ENCODE peak calls at places on chromosomes 16 and 17, in six cellular contexts. J, Z, H, C, X and L are unnamed samples. For H3K27me3 and H3K36me3, the result is how much of the 10 kb centered on the place peaks cover.

GRCh38 chr17:43309505-43310329 is 75.9 kb upstream of the RNU2-1 start:
- DNase-seq in Z (no peak), J (no peak), C (no peak), H (peak), X (peak), L (no peak)

GRCh38 chr17:51948128-51948527 is 210.4 kb downstream of the CA10 start:
- DNase-seq in Z (peak), X (no peak), H (no peak), J (no peak), C (peak), L (no peak)

GRCh38 chr16:57242650-57243049 is 2.4 kb upstream of the ARL2BP start:
- DNase-seq in H (no peak), Z (no peak), X (no peak), J (no peak), C (no peak), L (no peak)

GRCh38 chr17:51995797-51996403 is 162.6 kb downstream of the CA10 start:
- DNase-seq in Z (no peak), J (no peak), H (no peak), C (peak), X (no peak), L (no peak)

GRCh38 chr17:15659236-15659635 is 24.9 kb downstream of the TRIM16 start:
- DNase-seq in Z (no peak), C (no peak), X (no peak), H (no peak), J (no peak), L (no peak)

GRCh38 chr17:75472119-75472518 is 15.7 kb downstream of the TMEM94 start:
- DNase-seq in H (no peak), X (no peak), J (no peak), Z (no peak), C (peak), L (no peak)

GRCh38 chr17:80005360-80006338 is 30.0 kb downstream of the TBC1D16 start:
- DNase-seq in Z (peak), C (no peak), J (no peak), H (no peak), X (peak), L (peak)

GRCh38 chr17:76998839-76999238 is 130.6 kb downstream of the MGAT5B start:
- DNase-seq in C (no peak), X (no peak), J (no peak), H (no peak), Z (no peak), L (no peak)

GRCh38 chr17:15655162-15655561 is 28.9 kb downstream of the TRIM16 start:
- DNase-seq in X (no peak), C (peak), Z (no peak), H (no peak), J (no peak), L (peak)

GRCh38 chr16:4660454-4661007 is 32.8 kb upstream of the NUDT16L1 start:
- DNase-seq in Z (peak), J (no peak), C (peak), X (no peak), H (peak), L (peak)

GRCh38 chr17:31754239-31754945 is 104.7 kb downstream of the COPRS start:
- DNase-seq in C (peak), H (no peak), J (no peak), Z (no peak), X (no peak), L (peak)

GRCh38 chr17:65918450-65918849 is 273.5 kb downstream of the CEP112 start:
- DNase-seq in X (no peak), J (no peak), H (no peak), C (no peak), Z (no peak), L (no peak)

GRCh38 chr17:2064980-2065785 is 10.3 kb downstream of the HIC1 start:
- DNase-seq in Z (peak), C (peak), H (no peak), J (no peak), X (peak), L (no peak)

GRCh38 chr17:45857977-45858708 is 13.5 kb downstream of the SPPL2C start:
- DNase-seq in X (peak), J (no peak), Z (no peak), H (no peak), C (peak), L (peak)

GRCh38 chr17:44170135-44170498 is 387 bp upstream of the ASB16 start:
- DNase-seq in Z (no peak), H (no peak), X (no peak), J (no peak), C (no peak), L (no peak)

GRCh38 chr17:13106171-13106570 is 88.3 kb upstream of the ELAC2 start:
- DNase-seq in C (no peak), J (no peak), Z (no peak), H (no peak), X (no peak), L (no peak)

GRCh38 chr16:67884684-67885083 is at the start of gene NRN1L:
- DNase-seq in J (peak), Z (peak), H (peak), X (peak), C (peak), L (peak)

GRCh38 chr17:46173153-46173552 is 20.1 kb downstream of the KANSL1 start:
- DNase-seq in J (no peak), H (no peak), C (no peak), X (no peak), Z (no peak), L (no peak)

GRCh38 chr16:87407511-87408112 is 15.5 kb downstream of the MAP1LC3B start:
- DNase-seq in C (peak), H (peak), Z (peak), J (no peak), X (no peak), L (no peak)

GRCh38 chr17:49879505-49879904 is 31.6 kb upstream of the TAC4 start:
- DNase-seq in J (no peak), X (no peak), H (no peak), Z (no peak), C (no peak), L (no peak)

GRCh38 chr17:49881054-49881402 is 33.2 kb upstream of the TAC4 start:
- DNase-seq in J (no peak), X (no peak), C (no peak), H (no peak), Z (no peak), L (no peak)

GRCh38 chr17:49875690-49876089 is 27.8 kb upstream of the TAC4 start:
- DNase-seq in H (no peak), Z (no peak), J (no peak), C (no peak), X (no peak), L (no peak)

GRCh38 chr17:49880291-49881053 is 32.6 kb upstream of the TAC4 start:
- DNase-seq in Z (peak), H (no peak), C (peak), J (no peak), X (peak), L (peak)

GRCh38 chr17:49878931-49879330 is 31.1 kb upstream of the TAC4 start:
- DNase-seq in X (no peak), Z (no peak), J (no peak), C (no peak), H (no peak), L (no peak)
- H3K27me3 ChIP-seq in X (under half), Z (half or more), J (under half), C (under half), H (under half), L (under half)

DNA sequence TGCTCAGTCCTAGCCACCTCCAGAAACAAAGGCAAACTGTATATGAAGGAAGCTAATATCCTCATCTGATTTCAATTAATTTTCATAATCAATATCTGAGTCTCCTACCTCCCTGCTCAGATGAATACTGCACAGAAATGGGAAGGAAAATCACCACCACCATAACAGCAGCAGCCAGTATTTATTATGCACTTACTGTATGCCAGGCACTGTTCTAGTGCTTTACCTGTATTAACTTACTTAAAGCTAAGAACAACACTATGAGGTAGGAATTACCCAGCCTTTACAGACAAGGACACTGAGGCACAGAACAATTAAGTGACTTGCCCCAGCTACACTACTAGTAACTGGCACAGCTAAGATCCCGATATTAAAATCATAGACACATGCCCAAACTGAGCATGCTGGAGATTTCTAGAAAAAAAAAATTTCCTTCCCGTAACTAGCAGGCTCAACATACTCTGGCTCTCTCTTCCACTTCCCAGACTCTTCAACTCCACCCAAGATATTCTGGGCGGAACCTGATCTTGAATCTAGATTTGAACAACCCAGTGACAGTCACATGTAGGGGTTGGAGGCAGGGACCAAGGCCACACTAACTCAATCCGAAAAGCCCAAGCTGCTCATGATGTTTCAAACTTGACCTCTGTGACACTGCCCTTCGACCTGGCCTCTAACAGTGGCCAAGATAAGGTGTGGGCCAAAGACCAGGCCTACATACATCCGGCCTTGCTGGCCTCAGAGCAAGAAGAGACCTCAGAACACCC is 3.9 kb downstream of the TRIM25 start:
- DNase-seq in X (no peak), Z (peak), H (no peak), J (no peak), C (no peak), L (no peak)
- H3K36me3 ChIP-seq in X (under half), Z (under half), H (under half), J (under half), C (under half), L (under half)

GRCh38 chr16:22648941-22649340 is 138.2 kb downstream of the NPIPB5 start:
- DNase-seq in Z (no peak), H (no peak), J (no peak), C (no peak), X (no peak), L (no peak)
- H3K27me3 ChIP-seq in Z (under half), H (under half), J (under half), C (under half), X (under half), L (under half)

GRCh38 chr17:7846063-7846735 is 8.7 kb upstream of the TMEM88 start:
- DNase-seq in C (no peak), X (no peak), J (no peak), H (peak), Z (no peak), L (no peak)

GRCh38 chr17:7848665-7849184 is 6.1 kb upstream of the TMEM88 start:
- DNase-seq in C (no peak), J (no peak), Z (no peak), X (no peak), H (peak), L (no peak)

GRCh38 chr17:7845359-7846062 is 9.4 kb upstream of the TMEM88 start:
- DNase-seq in Z (no peak), C (no peak), J (no peak), X (no peak), H (peak), L (no peak)

GRCh38 chr17:7848131-7848579 is 6.7 kb upstream of the TMEM88 start:
- DNase-seq in C (no peak), J (no peak), Z (no peak), H (peak), X (no peak), L (no peak)

DNA sequence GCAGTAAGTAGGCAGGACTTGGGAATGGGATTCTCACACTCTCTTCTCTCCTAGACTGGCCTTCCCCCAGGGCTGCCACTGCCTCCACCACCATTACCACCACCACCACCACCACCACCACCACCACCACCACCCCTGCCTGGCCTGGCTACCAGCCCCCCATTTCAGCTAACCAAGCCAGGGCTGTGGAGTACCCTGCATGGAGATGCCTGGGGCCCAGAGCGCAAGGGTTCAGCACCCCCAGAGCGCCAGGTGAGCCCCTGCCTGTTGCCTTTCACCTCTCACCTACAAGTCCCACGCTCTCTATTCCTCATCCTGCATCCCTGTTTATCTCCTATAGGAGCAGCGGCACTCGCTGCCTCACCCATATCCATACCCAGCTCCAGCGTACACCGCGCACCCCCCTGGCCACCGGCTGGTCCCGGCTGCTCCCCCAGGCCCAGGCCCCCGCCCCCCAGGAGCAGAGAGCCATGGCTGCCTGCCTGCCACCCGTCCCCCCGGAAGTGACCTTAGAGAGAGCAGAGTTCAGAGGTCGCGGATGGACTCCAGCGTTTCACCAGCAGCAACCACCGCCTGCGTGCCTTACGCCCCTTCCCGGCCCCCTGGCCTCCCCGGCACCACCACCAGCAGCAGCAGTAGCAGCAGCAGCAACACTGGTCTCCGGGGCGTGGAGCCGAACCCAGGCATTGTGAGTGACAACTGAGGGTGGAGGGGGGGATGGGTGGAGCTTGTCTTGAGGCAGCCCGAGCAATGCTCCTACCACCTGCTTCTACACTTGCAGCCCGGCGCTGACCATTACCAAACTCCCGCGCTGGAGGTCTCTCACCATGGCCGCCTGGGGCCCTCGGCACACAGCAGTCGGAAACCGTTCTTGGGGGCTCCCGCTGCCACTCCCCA is 7.9 kb upstream of the TMEM88 start:
- DNase-seq in C (no peak), X (no peak), H (peak), Z (no peak), J (no peak), L (no peak)
- H3K36me3 ChIP-seq in C (under half), X (under half), H (half or more), Z (under half), J (under half), L (under half)